ENCODE peak calls at places on chromosomes 2 and 18, in nine cellular contexts. E is HL-60, J is tibial artery, Y is heart left ventricle, U is kidney epithelial cell, A is GM12865, F is NB4, M is kidney, S is thyroid gland. Q is an unnamed sample.
A peak's percentile ranks its signal among the peaks of the same experiment; 100 is the strongest.

GRCh38 chr2:217160978-217161973 is 301.4 kb upstream of the TNP1 start:
- DNase-seq in M (no peak), S (no peak), J (no peak), F (no peak), E (no peak), Y (no peak), A (peak; percentile 27), U (no peak), Q (no peak)

GRCh38 chr18:13370995-13371625 is 152.6 kb downstream of the LDLRAD4 start:
- DNase-seq in M (peak; percentile 69), E (no peak), Y (no peak), F (no peak), S (no peak), J (no peak), A (no peak), U (no peak), Q (no peak)

GRCh38 chr2:45793998-45794720 is 142.7 kb downstream of the PRKCE start:
- DNase-seq in F (no peak), U (no peak), A (no peak), M (no peak), S (no peak), Y (no peak), E (no peak), J (peak; percentile 17), Q (no peak)

GRCh38 chr2:134080759-134081158 is 173.1 kb upstream of the MGAT5 start:
- DNase-seq in A (no peak), S (no peak), J (no peak), E (no peak), U (no peak), M (no peak), Y (no peak), F (no peak), Q (no peak)

GRCh38 chr2:147829106-147829505 is 15.7 kb upstream of the ACVR2A start:
- DNase-seq in S (no peak), F (peak; percentile 65), M (no peak), E (no peak), Y (no peak), U (no peak), J (no peak), A (no peak), Q (peak; percentile 61)

GRCh38 chr2:39728941-39729351 is 50.1 kb downstream of the THUMPD2 start:
- DNase-seq in F (peak; percentile 56), Y (no peak), J (no peak), E (peak; percentile 45), S (peak; percentile 65), M (no peak), U (no peak), A (peak; percentile 55), Q (no peak)

GRCh38 chr2:8662239-8662879 is 19.5 kb upstream of the ID2 start:
- DNase-seq in S (no peak), M (peak; percentile 46), Y (no peak), A (no peak), E (no peak), U (peak; percentile 67), F (no peak), J (no peak), Q (no peak)

GRCh38 chr2:240163844-240164574 is 23.6 kb upstream of the OTOS start:
- DNase-seq in S (no peak), E (no peak), U (no peak), Y (peak; percentile 11), F (no peak), J (no peak), M (no peak), A (no peak), Q (no peak)

DNA sequence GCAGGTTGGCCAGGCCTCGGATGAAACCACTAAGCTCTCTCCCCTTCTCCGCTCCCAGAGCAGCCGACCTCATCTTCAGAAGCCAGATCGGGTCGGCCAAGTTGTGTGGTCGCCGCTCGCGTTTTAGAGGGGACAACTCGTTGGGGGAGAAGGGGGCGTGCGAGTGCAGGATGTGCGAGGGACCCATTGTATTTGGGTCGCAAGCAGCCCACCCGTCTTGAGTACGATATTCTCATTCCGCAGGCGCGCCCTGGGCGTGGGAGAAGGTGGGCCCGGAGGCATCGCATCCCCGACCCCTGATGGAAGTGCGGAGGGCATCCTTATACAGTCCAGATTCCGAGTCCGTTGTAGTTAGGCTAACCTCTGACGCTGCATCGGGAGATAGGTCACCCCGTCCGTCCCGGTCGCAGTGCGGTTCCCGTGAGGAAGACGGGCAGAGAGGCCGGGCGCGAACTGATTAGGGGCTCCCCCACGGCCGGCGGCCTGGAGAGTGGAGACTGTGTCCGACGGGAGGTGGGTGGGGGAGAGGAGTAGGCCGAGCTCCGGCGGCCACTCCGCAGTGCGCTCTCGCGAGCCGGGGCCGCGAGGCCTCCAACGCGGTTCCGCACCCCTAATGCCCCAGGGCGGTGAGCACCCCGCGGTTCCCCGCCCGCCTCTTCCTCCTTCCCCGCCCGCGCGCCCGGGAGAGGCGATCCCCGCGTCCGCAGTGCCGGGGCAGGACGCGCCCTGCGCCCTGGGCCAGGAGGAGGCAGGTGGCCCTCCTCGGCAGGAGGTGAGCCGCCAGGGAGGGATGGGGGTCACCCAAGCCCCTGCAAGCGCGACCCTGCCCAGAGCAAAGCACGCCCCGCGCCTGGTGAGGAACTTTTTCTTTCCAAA is 1.6 kb upstream of the SP5 start:
- DNase-seq in Y (no peak), E (no peak), F (peak; percentile 20), J (no peak), S (no peak), A (no peak), M (peak; percentile 65), U (no peak), Q (no peak)
- H3K4me3 ChIP-seq in Y (peak overlapping the region; percentile 46), E (peak overlapping the region; percentile 30), F (no peak overlapping the region), J (peak overlapping the region; percentile 63), S (no peak overlapping the region), A (no peak overlapping the region), M (peak overlapping the region; percentile 71), U (no peak overlapping the region), Q (no peak overlapping the region)

DNA sequence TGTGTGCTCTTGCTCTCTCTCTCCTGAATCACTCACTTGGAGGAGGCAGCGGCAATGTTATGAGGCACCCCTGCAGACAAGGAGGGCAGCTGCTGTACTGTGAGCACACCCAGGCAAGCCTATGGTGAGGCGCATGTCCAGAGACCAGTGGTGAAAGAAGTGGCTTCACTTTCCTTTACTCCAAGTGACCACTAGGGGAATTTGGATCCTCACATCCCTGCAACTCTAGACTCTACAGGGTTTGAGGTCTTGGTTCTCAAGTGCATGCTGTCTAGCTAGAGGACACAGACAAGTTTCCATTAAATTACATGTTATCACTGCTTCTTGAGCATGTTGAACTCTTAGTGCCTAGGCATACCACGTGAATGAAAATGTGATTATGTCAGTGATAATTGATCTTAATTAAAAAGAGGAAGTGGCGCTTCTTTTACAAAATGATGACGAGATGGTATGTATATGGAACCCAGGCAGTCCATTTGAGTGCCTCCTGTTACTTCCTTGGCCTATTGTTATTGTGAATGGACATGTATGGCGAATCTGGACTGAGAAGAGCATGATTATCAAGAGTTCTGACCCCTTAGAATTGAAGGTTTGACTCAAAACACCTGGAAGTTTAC is 181.0 kb upstream of the CDH2 start:
- DNase-seq in E (no peak), F (peak; percentile 19), Y (no peak), A (no peak), J (no peak), S (no peak), U (no peak), M (no peak), Q (no peak)
- TF ChIP-seq CTCF in E (no peak), F (peak; percentile 19), Y (no peak), A (peak; percentile 10), J (no peak), S (no peak), U (peak; percentile 9), M (no peak), Q (peak; percentile 38)

GRCh38 chr2:111662039-111662740 is 221.8 kb downstream of the ANAPC1 start:
- DNase-seq in M (no peak), J (no peak), Y (no peak), F (no peak), A (no peak), U (no peak), E (no peak), S (no peak), Q (no peak)

GRCh38 chr2:111656893-111657292 is 227.1 kb downstream of the ANAPC1 start:
- DNase-seq in S (no peak), M (no peak), Y (no peak), A (no peak), F (no peak), U (no peak), E (no peak), J (no peak), Q (no peak)

GRCh38 chr2:111657351-111657975 is 226.5 kb downstream of the ANAPC1 start:
- DNase-seq in M (no peak), U (no peak), Y (no peak), A (no peak), S (no peak), F (no peak), J (no peak), E (no peak), Q (no peak)

GRCh38 chr2:111661286-111661940 is 222.6 kb downstream of the ANAPC1 start:
- DNase-seq in Y (no peak), E (no peak), U (no peak), J (no peak), A (no peak), F (no peak), M (no peak), S (no peak), Q (no peak)

DNA sequence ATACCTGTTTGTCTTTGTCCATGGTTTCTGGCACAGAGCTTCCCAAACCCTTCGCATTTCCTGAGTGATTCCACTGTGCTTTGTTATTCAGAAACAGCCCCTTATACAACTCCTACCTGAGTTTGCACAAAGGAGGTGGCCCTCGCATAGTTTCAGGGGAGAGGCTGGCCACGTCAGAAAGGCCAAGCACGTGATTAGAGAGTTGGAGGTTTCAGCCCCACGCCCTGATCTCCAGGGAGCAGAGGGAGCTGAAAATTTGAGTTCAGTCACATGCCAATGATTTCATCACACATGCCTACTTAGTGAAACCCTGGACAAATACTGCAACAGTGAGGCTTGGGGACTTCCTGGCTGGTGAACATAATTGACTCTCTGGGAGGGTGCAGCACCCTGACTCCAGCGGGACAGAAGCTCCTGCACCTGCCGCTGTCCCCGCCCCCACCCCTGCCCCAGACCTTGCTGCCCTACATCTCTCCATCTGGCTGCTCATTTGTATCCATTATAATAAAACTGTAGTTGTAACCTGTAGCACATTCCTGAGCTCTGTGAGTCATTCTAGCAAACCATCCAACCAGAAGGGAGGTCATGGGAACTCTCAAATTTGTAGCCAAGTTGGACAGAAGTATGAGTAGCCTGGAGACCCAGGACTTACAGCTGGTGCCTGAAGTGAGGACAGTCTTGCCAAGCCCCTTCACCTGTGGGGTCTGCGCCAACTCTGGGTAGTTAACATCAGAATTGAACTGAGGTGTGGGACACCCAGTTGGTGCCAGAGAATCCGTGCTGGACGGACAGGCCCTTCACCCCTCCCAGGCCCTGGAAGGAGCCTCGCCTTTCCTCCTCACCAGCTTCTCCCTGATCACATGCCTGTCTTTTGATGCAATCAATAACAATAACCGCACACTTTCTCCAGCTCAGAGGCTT is 224.4 kb downstream of the ANAPC1 start:
- DNase-seq in M (peak; percentile 91), U (peak; percentile 98), Y (no peak), S (peak; percentile 90), A (no peak), J (peak; percentile 91), F (peak; percentile 84), E (peak; percentile 88), Q (peak; percentile 96)
- H3K4me3 ChIP-seq in M (peak overlapping the region; percentile 27), U (no peak overlapping the region), Y (no peak overlapping the region), S (no peak overlapping the region), A (no peak overlapping the region), J (no peak overlapping the region), F (no peak overlapping the region), E (no peak overlapping the region), Q (no peak overlapping the region)

DNA sequence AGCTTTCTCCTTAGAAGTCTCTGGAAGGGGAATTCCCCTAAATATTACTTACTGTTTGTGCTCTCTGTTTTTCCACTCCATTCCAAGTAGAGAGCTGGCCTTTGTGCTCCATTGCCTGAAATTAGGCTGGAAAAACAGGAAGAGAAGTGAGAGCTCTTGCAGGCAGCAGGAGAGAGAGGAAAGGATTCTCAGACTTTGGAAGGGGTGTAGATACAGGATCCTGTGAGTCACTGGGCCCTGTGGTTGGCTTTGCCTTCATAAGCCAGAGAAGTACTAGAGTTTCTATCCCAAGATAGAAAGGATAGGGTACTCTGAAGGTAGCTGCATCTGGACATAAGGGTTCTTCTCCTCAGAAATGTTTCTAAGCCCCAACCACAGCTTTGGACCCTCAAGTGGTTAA is 188.9 kb downstream of the CMPK2 start:
- DNase-seq in J (no peak), M (no peak), Y (no peak), F (no peak), S (no peak), E (no peak), A (no peak), U (no peak), Q (no peak)
- TF ChIP-seq CTCF in J (no peak), M (no peak), Y (no peak), F (no peak), S (no peak), E (no peak), A (no peak), U (no peak), Q (no peak)

Q was measured in retinal pigment epithelial cell.